ENCODE peak calls at places on chromosome 22, in seven cellular contexts. V is fibroblast of lung, T is IMR-90, Z is mucosa of descending colon, N is stomach, F is tibial nerve, R is upper lobe of right lung. E is an unnamed sample.

GRCh38 chr22:23523746-23524145 is 56.3 kb downstream of the IGLL1 start:
- DNase-seq in N (no peak), Z (no peak), V (no peak), T (no peak), F (no peak), R (peak; percentile 34), E (peak; percentile 14)

GRCh38 chr22:43750751-43751150 is 61.4 kb downstream of the EFCAB6 start:
- DNase-seq in T (no peak), R (no peak), F (no peak), V (no peak), Z (no peak), N (no peak), E (no peak)

GRCh38 chr22:26057731-26058130 is 111.5 kb upstream of the SEZ6L start:
- DNase-seq in N (no peak), Z (no peak), F (no peak), V (no peak), R (no peak), T (no peak), E (no peak)

GRCh38 chr22:33958741-33959140 is 38.5 kb upstream of the LARGE1 start:
- DNase-seq in Z (no peak), T (no peak), V (no peak), F (no peak), R (no peak), N (no peak), E (no peak)

GRCh38 chr22:37735054-37735453 is 38.2 kb downstream of the TRIOBP start:
- DNase-seq in T (no peak), V (peak; percentile 37), Z (peak; percentile 72), N (peak; percentile 82), R (peak; percentile 80), F (no peak), E (peak; percentile 65)

GRCh38 chr22:26169312-26170111 is at the start of gene SEZ6L:
- DNase-seq in Z (no peak), T (no peak), R (peak; percentile 65), N (no peak), F (no peak), V (no peak), E (peak; percentile 57)

GRCh38 chr22:22917377-22917776 is 29.8 kb downstream of the IGLL5 start:
- DNase-seq in T (no peak), Z (peak; percentile 4), V (no peak), N (no peak), F (no peak), R (no peak), E (no peak)

GRCh38 chr22:19853879-19854777 is 546 bp downstream of the GNB1L start:
- DNase-seq in Z (peak; percentile 49), T (no peak), N (peak; percentile 25), V (peak; percentile 18), F (no peak), R (peak; percentile 68), E (no peak)

GRCh38 chr22:26461188-26461810 is 22.3 kb downstream of the HPS4 start:
- DNase-seq in F (peak; percentile 32), V (peak; percentile 37), N (peak; percentile 71), R (no peak), T (peak; percentile 28), Z (peak; percentile 59), E (peak; percentile 63)

GRCh38 chr22:22666307-22667091 is 22.1 kb downstream of the GGTLC2 start:
- DNase-seq in F (no peak), V (peak; percentile 43), R (no peak), N (peak; percentile 38), T (peak; percentile 46), Z (peak; percentile 57), E (no peak)

GRCh38 chr22:30195245-30196140 is 51.1 kb downstream of the LIF start:
- DNase-seq in N (no peak), R (no peak), T (peak; percentile 64), F (no peak), V (peak; percentile 25), Z (no peak), E (no peak)

GRCh38 chr22:30196867-30197336 is 49.7 kb downstream of the LIF start:
- DNase-seq in F (no peak), R (no peak), V (no peak), Z (no peak), N (no peak), T (no peak), E (no peak)

GRCh38 chr22:30198152-30198845 is 48.3 kb downstream of the LIF start:
- DNase-seq in R (no peak), V (peak; percentile 17), T (peak; percentile 59), F (no peak), N (no peak), Z (no peak), E (no peak)

GRCh38 chr22:30196141-30196866 is 50.3 kb downstream of the LIF start:
- DNase-seq in R (peak; percentile 86), T (peak; percentile 100), V (peak; percentile 100), Z (peak; percentile 67), F (peak; percentile 69), N (peak; percentile 66), E (peak; percentile 81)

DNA sequence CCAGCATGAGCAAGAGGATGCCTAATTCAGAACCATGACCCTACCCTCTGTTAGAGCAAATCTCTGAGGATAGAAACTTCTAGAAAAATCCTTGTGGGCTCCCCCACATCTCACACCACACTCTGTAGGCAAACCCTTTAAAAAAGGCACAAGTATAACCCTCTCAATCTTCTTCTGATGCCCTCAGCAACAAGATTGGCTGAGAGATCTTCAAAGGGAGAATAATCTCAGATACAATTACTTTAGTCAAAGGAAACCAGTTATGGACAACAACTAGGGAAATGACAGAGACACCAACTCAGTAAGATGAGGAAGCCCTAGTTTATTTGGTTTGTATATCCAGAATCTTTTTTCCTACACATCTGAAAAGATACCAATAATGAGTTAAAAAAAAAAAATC is 49.2 kb downstream of the LIF start:
- DNase-seq in V (no peak), T (peak; percentile 29), F (no peak), R (no peak), N (no peak), Z (no peak), E (no peak)
- H3K4me1 ChIP-seq in V (peaks cover 23% of the 10 kb centered on the region), T (peaks cover 26% of the 10 kb centered on the region), F (peaks cover 26% of the 10 kb centered on the region), R (peaks cover 32% of the 10 kb centered on the region), N (peaks cover 25% of the 10 kb centered on the region), Z (peaks cover 16% of the 10 kb centered on the region), E (no peaks in the 10 kb centered on the region)

DNA sequence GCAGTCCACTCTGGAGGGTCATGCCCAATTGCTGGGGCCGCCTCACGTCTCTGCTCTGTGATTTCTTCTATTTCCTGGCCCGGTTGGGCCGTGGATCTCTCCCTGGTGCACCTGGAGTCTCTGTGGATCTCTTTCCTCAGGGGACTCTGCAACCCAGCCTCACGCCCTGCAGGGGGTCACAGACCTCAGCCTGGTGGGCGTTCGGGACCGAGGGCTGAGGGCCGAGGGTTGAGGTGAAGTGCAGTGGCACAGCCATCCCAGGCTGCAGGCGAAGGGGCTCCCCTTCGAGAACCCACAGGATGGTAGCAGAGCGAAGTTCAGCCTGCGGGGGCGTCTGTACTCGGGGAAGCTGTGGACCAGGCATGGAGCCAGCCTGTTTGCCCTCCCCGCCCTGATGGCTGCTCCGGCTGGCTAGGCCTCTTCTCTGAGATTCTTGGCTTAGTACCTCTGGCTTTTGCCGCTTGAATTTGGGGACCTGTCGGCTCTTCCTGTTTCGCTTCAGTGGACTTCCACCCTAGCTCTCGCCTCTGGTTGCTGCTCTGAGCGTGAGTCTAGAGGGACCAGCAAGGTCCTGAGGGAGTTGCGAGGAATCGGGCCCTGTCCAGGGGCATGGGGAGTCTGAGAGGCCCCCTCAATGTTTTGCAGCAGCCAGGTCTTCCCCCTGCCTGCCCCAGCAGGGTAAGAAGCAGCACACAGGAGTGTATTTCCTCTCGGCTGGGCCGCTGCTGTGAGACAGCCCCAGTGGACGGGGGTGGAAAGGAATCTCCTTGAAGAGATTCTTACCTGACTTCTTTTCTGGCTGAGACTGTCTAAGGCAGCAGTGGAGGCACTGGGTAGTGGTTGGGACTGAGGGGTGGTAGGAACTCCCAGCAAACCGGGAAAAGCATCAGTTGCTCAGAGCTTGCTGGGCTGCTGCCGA is 140.8 kb downstream of the TBC1D22A start:
- DNase-seq in T (no peak), R (peak; percentile 60), V (no peak), Z (no peak), F (no peak), N (peak; percentile 19), E (no peak)
- TF ChIP-seq CTCF in T (no peak), R (no peak), V (no peak), Z (no peak), F (no peak), N (no peak), E (no peak)

GRCh38 chr22:36375071-36375980 is 12.4 kb downstream of the MYH9 start:
- DNase-seq in V (no peak), F (no peak), T (peak; percentile 10), Z (no peak), R (peak; percentile 79), N (no peak), E (no peak)

GRCh38 chr22:36379593-36380361 is 8.0 kb downstream of the MYH9 start:
- DNase-seq in R (no peak), F (no peak), N (no peak), Z (no peak), T (peak; percentile 59), V (no peak), E (no peak)

GRCh38 chr22:36376265-36376664 is 11.5 kb downstream of the MYH9 start:
- DNase-seq in F (no peak), T (no peak), R (no peak), Z (no peak), N (no peak), V (no peak), E (no peak)

GRCh38 chr22:36377022-36377631 is 10.6 kb downstream of the MYH9 start:
- DNase-seq in V (no peak), F (no peak), R (no peak), Z (no peak), T (no peak), N (no peak), E (no peak)

DNA sequence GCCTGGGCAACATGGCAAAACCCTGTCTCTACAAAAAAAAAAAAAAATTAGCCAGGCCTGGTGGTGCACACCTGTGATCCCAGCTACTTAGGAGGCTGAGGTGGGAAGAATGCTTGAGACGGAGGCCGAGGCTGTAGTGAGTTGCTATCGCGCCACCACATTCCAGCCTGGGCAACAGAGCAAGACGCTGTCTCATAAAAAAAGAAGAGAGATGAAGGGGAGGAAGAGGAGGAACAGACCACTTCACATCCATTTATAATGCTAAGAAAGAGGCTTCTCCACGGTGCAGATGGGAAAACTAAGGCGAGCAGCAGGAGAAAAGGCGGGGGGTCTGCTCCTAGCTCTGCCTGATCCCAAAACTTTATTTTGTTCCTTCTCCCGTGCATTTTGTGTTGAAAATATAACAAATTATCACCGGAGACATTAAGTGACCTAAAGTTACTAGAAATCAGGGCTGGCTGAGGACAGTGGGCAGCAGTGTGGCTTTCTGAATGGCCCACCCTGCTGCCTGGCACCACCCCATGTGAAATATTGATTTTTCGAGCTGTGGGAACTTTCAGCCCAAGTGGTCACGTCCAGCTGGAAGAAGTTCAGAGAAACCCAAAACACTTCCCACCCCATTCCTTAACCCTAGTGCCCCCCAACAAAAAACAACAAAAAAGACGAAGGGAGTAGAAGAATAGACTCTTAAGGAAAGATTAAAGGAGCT is 9.5 kb downstream of the MYH9 start:
- DNase-seq in Z (no peak), R (no peak), T (no peak), F (no peak), N (no peak), V (no peak), E (no peak)
- H3K4me3 ChIP-seq in Z (no peak overlapping the region), R (peak overlapping the region; percentile 10), T (no peak overlapping the region), F (no peak overlapping the region), N (no peak overlapping the region), V (no peak overlapping the region), E (no peak overlapping the region)

GRCh38 chr22:46079861-46080821 is 70.2 kb upstream of the PPARA start:
- DNase-seq in F (peak; percentile 81), V (peak; percentile 71), R (peak; percentile 74), Z (peak; percentile 55), T (no peak), N (peak; percentile 67), E (peak; percentile 88)
- H3K4me1 ChIP-seq in F (peaks cover 67% of the 10 kb centered on the region), V (peaks cover 19% of the 10 kb centered on the region), R (peaks cover 71% of the 10 kb centered on the region), Z (peaks cover 40% of the 10 kb centered on the region), T (peaks cover 49% of the 10 kb centered on the region), N (peaks cover 78% of the 10 kb centered on the region), E (peaks cover 78% of the 10 kb centered on the region)